ENCODE peak calls at places on chromosomes 1 and 21, in ten cellular contexts. L is mucosa of descending colon, O is uterus, Z is lung, C is breast epithelium, X is OCI-LY7, E is kidney, A is GM12878, Q is ovary, J is esophagus squamous epithelium. S is an unnamed sample. For H3K4me1, the result is how much of the 10 kb centered on the place peaks cover.

GRCh38 chr1:182430263-182431068 is 19.5 kb upstream of the RGSL1 start:
- DNase-seq in O (no peak), E (no peak), X (no peak), A (peak), L (no peak), Z (no peak), C (no peak), Q (no peak), J (no peak), S (no peak)

GRCh38 chr1:155983191-155984023 is 5.1 kb upstream of the ARHGEF2 start:
- DNase-seq in Z (peak), Q (no peak), X (peak), E (peak), L (no peak), A (no peak), C (no peak), O (peak), J (no peak), S (peak)

GRCh38 chr21:20617130-20617529 is 381.1 kb upstream of the NCAM2 start:
- DNase-seq in J (no peak), C (no peak), Q (no peak), O (no peak), X (no peak), L (no peak), E (no peak), Z (no peak), A (no peak), S (no peak)

GRCh38 chr1:68481041-68481440 is 15.8 kb downstream of the DEPDC1 start:
- DNase-seq in C (no peak), L (no peak), J (no peak), X (no peak), O (no peak), Q (no peak), E (no peak), A (no peak), Z (no peak), S (no peak)

GRCh38 chr1:28248273-28249012 is 10.9 kb upstream of the SESN2 start:
- DNase-seq in E (peak), A (no peak), J (no peak), C (peak), Q (peak), O (peak), L (peak), X (peak), Z (peak), S (peak)

GRCh38 chr1:206905295-206906164 is 8.3 kb downstream of the IL24 start:
- DNase-seq in Z (no peak), L (no peak), A (no peak), X (peak), O (no peak), C (no peak), E (no peak), J (no peak), Q (no peak), S (peak)

GRCh38 chr21:22020221-22020620 is 1022.0 kb downstream of the NCAM2 start:
- DNase-seq in O (no peak), Q (no peak), L (no peak), C (no peak), X (no peak), A (no peak), Z (no peak), E (no peak), J (no peak), S (no peak)

GRCh38 chr1:61254629-61255323 is 172.4 kb downstream of the NFIA start:
- DNase-seq in X (no peak), O (peak), C (no peak), Z (no peak), A (no peak), L (no peak), Q (no peak), E (no peak), J (no peak), S (peak)

GRCh38 chr1:198118136-198118535 is 38.7 kb upstream of the NEK7 start:
- DNase-seq in X (no peak), J (no peak), Q (peak), L (no peak), A (no peak), C (no peak), E (peak), Z (peak), O (peak), S (no peak)

GRCh38 chr1:205536759-205537361 is 32.4 kb downstream of the CDK18 start:
- DNase-seq in C (peak), E (peak), Q (no peak), A (no peak), O (peak), L (peak), Z (no peak), X (no peak), J (no peak), S (no peak)

GRCh38 chr1:1013922-1014617 is 773 bp downstream of the ISG15 start:
- DNase-seq in A (no peak), J (no peak), Z (no peak), Q (no peak), L (peak), X (peak), E (peak), C (no peak), O (no peak), S (peak)

GRCh38 chr21:26374817-26375216 is 198.3 kb downstream of the CYYR1 start:
- DNase-seq in L (no peak), E (no peak), J (no peak), X (no peak), C (no peak), A (no peak), Z (no peak), O (no peak), Q (no peak), S (no peak)

GRCh38 chr1:145985502-145986439 is 10.6 kb downstream of the TXNIP start:
- DNase-seq in E (no peak), Z (peak), A (no peak), X (no peak), C (no peak), L (peak), Q (no peak), J (no peak), O (peak), S (peak)
- H3K4me1 ChIP-seq in E (under half), Z (half or more), A (under half), X (half or more), C (under half), L (under half), Q (under half), J (half or more), O (under half), S (under half)

GRCh38 chr1:72557446-72558049 is 275.2 kb upstream of the NEGR1 start:
- DNase-seq in X (no peak), J (no peak), C (no peak), L (no peak), A (no peak), E (no peak), Q (no peak), O (no peak), Z (no peak), S (peak)
- TF ChIP-seq CTCF in X (no peak), J (no peak), C (no peak), L (no peak), A (no peak), E (no peak), Q (no peak), O (no peak), Z (no peak), S (peak)

GRCh38 chr1:230136453-230137327 is 69.7 kb downstream of the GALNT2 start:
- DNase-seq in J (no peak), O (no peak), Q (no peak), A (no peak), Z (no peak), X (no peak), C (no peak), L (no peak), E (no peak), S (peak)

GRCh38 chr1:230139306-230139705 is 72.3 kb downstream of the GALNT2 start:
- DNase-seq in Q (no peak), O (no peak), X (no peak), E (no peak), A (no peak), J (no peak), C (no peak), Z (no peak), L (no peak), S (no peak)

GRCh38 chr1:230138561-230139239 is 71.7 kb downstream of the GALNT2 start:
- DNase-seq in E (no peak), Z (no peak), A (no peak), C (no peak), O (no peak), J (no peak), L (no peak), X (no peak), Q (no peak), S (no peak)

GRCh38 chr1:230135726-230136125 is 68.7 kb downstream of the GALNT2 start:
- DNase-seq in L (no peak), Q (no peak), E (no peak), O (no peak), Z (no peak), C (no peak), A (no peak), X (no peak), J (no peak), S (no peak)

DNA sequence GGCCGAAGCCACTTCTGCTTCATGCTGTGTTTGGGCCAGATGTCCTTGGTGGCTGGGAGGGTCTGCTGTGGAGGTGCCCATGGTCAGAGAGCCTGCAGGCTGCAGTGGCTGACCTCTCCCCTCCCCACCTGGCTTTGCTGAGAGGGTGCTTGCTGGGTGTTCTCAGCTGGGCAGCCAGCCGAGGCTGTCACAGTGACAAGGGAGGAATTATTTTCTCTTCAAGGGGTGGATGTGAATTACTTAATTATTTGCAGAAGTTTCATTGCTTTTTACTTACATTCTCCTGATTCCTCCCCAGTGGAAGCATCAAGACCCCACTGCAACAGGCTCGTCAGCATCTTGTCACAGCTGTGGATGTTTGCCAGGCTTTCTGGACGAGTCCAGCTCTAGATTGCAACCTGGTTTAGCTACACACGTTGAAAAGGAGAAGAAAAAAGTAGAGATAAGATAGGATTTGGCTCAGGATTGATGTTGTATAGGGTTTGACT is 70.3 kb downstream of the GALNT2 start:
- DNase-seq in O (no peak), X (no peak), A (no peak), E (no peak), J (no peak), Z (no peak), Q (no peak), L (no peak), C (no peak), S (no peak)
- H3K4me1 ChIP-seq in O (under half), X (half or more), A (under half), E (under half), J (under half), Z (under half), Q (under half), L (under half), C (under half), S (half or more)

DNA sequence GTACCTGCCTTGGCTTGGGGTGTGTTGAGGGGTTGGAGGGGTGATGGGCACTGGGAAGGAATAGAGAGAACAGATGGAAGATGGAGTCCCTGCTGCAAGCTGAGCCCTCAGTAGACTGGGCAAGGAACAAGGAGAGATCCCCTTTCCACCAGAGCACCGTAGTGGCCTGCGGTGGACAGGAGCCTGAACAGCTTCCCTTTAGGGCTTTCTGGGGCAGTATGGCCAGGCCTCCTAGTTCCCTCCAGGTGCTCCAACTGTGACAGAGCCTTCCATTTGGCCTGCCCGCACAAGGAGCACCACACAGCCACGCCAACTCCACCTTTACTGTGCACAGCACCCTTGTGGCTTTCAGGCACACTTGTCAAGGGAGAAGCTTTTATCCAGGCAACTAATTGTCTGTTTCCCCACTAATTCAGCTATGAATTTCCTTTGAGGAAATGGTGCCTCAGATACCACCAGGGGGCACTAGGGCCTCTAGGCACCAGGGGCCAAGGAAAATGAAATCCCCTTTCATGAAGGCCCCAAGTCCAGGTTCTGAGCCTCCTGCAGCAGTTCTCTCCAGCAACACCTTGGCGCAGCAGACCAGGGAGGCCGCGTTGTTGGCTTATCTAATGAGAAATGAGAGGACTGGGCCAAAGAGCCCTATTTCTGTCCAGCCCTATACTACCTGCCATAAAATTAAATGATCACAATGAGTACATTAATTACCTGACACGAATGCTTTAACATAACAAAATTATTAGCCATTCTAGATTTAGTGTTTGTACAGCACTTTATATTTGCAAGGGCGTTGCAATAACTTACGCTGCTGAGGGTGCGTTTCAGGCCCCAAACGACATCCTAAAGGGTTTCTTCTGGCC is 23.1 kb upstream of the ERI3 start:
- DNase-seq in X (peak), O (peak), L (no peak), E (no peak), Q (no peak), A (no peak), C (no peak), Z (peak), J (no peak), S (peak)
- TF ChIP-seq CTCF in X (peak), O (peak), L (peak), E (peak), Q (no peak), A (peak), C (peak), Z (peak), J (peak), S (peak)

GRCh38 chr1:44714944-44715571 is 15.9 kb downstream of the RNU5D-1 start:
- DNase-seq in L (peak), J (no peak), A (peak), Q (peak), X (peak), C (no peak), E (no peak), Z (peak), O (peak), S (peak)
- H3K4me1 ChIP-seq in L (under half), J (under half), A (half or more), Q (under half), X (half or more), C (under half), E (under half), Z (under half), O (under half), S (under half)

GRCh38 chr1:238517710-238518109 is 627.0 kb upstream of the ZP4 start:
- DNase-seq in C (no peak), X (no peak), Z (no peak), Q (no peak), E (no peak), A (no peak), L (no peak), O (no peak), J (no peak), S (no peak)
- TF ChIP-seq CTCF in C (no peak), X (no peak), Z (no peak), Q (no peak), E (no peak), A (no peak), L (no peak), O (no peak), J (no peak), S (no peak)

GRCh38 chr1:109377698-109378097 is 20.0 kb downstream of the SORT1 start:
- DNase-seq in C (no peak), Z (no peak), J (no peak), L (no peak), A (no peak), E (no peak), Q (no peak), X (no peak), O (no peak), S (no peak)
- H3K4me1 ChIP-seq in C (under half), Z (under half), J (under half), L (under half), A (under half), E (under half), Q (under half), X (under half), O (under half), S (under half)

GRCh38 chr1:91020967-91021685 is 709 bp downstream of the ZNF644 start:
- DNase-seq in C (peak), X (peak), J (peak), Z (peak), O (peak), A (no peak), E (peak), Q (peak), L (peak), S (peak)

GRCh38 chr1:91015358-91015780 is 6.5 kb downstream of the ZNF644 start:
- DNase-seq in J (no peak), X (no peak), E (no peak), Q (no peak), Z (no peak), L (no peak), O (no peak), A (no peak), C (no peak), S (no peak)

GRCh38 chr1:91020486-91020885 is 1.3 kb downstream of the ZNF644 start:
- DNase-seq in X (no peak), L (no peak), E (no peak), Z (no peak), Q (no peak), O (no peak), J (no peak), A (no peak), C (no peak), S (no peak)

GRCh38 chr1:91015794-91016550 is 5.9 kb downstream of the ZNF644 start:
- DNase-seq in C (no peak), A (no peak), Q (no peak), L (no peak), J (no peak), O (no peak), Z (no peak), E (no peak), X (no peak), S (no peak)

DNA sequence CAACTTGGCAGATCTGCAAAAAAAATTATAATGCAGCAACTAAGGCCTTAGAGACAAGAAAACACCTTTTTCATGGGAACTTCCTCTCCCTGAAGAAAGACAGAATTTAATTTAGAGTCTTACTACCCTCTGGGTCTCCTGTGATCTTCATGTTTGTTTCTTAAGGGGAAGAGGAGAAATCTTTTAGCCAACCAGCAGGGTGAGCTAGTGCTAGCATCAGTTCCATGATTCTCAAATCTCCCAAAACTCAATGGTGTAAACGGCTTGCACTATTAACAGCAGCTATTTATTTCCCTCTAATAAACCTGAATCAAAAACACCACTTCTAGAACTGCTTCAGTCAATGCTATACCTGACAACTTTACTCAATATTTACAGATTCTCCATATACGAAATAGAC is 3.8 kb downstream of the ZNF644 start:
- DNase-seq in C (no peak), J (no peak), Z (no peak), X (peak), O (no peak), L (no peak), A (no peak), Q (no peak), E (no peak), S (peak)
- TF ChIP-seq CTCF in C (no peak), J (no peak), Z (no peak), X (peak), O (no peak), L (peak), A (peak), Q (no peak), E (no peak), S (peak)

S was measured in A673.